ENCODE peak calls at places on chromosomes 12 and 14, in five cellular contexts. F is SK-N-SH, L is GM20000, C is omental fat pad, M is cardiac fibroblast. Y is an unnamed sample.

GRCh38 chr12:60152756-60153155 is 556.9 kb downstream of the SLC16A7 start:
- DNase-seq in C (no peak), F (no peak), M (no peak), L (no peak), Y (no peak)

GRCh38 chr14:50501642-50502041 is 30.7 kb downstream of the MAP4K5 start:
- DNase-seq in M (peak), F (no peak), L (no peak), C (no peak), Y (no peak)

GRCh38 chr12:103880299-103881142 is 39.5 kb upstream of the NT5DC3 start:
- DNase-seq in L (peak), C (no peak), F (peak), M (no peak), Y (no peak)

GRCh38 chr12:105343836-105344235 is 13.3 kb downstream of the C12orf75 start:
- DNase-seq in L (no peak), F (no peak), M (no peak), C (no peak), Y (no peak)

GRCh38 chr14:101147848-101148247 is 244.3 kb upstream of the RTL1 start:
- DNase-seq in L (no peak), F (no peak), M (no peak), C (no peak), Y (no peak)

GRCh38 chr14:93086441-93087055 is 29.2 kb downstream of the ITPK1 start:
- DNase-seq in F (no peak), M (no peak), L (peak), C (no peak), Y (no peak)

GRCh38 chr12:108838194-108839010 is 19.0 kb downstream of the SSH1 start:
- DNase-seq in M (peak), C (no peak), L (peak), F (peak), Y (peak)

GRCh38 chr12:3200032-3200617 is 122.9 kb downstream of the TSPAN9 start:
- DNase-seq in L (peak), F (peak), M (peak), C (no peak), Y (peak)

GRCh38 chr12:104132351-104132956 is 5.6 kb downstream of the NFYB start:
- DNase-seq in F (peak), M (no peak), C (no peak), L (no peak), Y (no peak)

DNA sequence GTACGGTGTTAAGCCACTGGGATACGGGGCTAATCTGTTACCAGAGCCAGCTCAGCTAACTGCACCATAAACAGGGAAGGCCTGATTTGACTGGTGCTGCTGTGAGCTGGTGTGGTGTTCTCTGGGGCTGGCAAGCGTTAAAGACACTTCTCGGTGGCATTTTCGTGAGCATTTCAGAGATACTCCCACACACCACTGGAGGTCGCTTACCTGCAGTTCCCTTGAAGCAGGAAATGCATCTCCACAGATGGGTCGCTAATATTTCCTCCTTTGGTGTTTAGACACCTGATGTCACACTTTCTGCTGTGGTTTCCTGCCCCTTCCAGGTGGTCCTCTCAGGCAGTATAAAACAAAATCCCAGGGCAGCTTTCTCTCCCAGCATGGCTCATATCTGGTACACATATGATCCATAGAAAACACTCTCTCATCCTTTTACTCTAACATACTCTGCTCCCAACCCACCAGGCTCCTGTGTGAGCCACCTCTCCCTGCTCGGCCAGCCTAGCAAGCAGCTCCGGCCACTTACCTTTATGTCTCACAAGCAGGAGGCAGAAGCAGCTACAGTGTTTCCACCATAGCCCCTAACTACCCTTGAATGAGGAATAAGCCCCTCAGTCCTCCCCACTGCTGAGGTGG is 129.9 kb upstream of the GRIN2B start:
- DNase-seq in C (no peak), L (peak), F (peak), M (no peak), Y (no peak)
- TF ChIP-seq CTCF in C (no peak), L (peak), F (peak), M (no peak), Y (no peak)

GRCh38 chr12:117468016-117468415 is 106.6 kb upstream of the NOS1 start:
- DNase-seq in C (no peak), F (no peak), M (no peak), L (no peak), Y (no peak)

GRCh38 chr12:117472983-117473382 is 111.6 kb upstream of the NOS1 start:
- DNase-seq in C (no peak), F (peak), L (no peak), M (no peak), Y (no peak)

GRCh38 chr12:117469883-117470483 is 108.6 kb upstream of the NOS1 start:
- DNase-seq in F (no peak), M (no peak), L (no peak), C (no peak), Y (no peak)

GRCh38 chr12:117473856-117474255 is 112.4 kb upstream of the NOS1 start:
- DNase-seq in L (no peak), F (no peak), C (no peak), M (no peak), Y (no peak)

GRCh38 chr12:117470804-117471203 is 109.4 kb upstream of the NOS1 start:
- DNase-seq in L (no peak), F (no peak), M (no peak), C (no peak), Y (no peak)
- TF ChIP-seq CTCF in L (peak), F (peak), M (peak), C (no peak), Y (peak)

DNA sequence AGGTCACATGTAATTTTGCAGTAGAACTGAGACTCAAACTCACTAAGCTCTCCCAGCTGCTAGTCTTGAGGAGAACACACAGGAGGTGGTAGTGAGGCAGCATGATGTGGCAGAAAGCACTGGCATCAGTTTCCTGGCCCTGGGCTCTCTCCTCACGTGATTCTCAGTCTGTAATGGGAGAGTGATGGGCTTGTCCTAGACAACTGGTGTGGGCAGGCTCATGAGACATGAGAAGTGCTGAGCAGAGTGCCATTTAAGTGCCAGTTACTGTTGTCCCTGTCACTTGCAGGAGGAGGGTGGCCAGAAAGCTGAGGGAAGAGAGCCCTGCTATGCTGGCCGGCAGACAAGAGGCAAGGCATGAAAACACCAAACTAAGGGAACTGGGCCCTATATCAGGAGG is 48.5 kb upstream of the OVCH1 start:
- DNase-seq in C (no peak), M (no peak), F (no peak), L (no peak), Y (no peak)
- TF ChIP-seq CTCF in C (no peak), M (no peak), F (no peak), L (no peak), Y (no peak)

GRCh38 chr12:123892853-123893252 is 79.8 kb downstream of the CCDC92 start:
- DNase-seq in L (no peak), C (no peak), F (no peak), M (no peak), Y (no peak)

GRCh38 chr12:123891011-123891410 is 81.6 kb downstream of the CCDC92 start:
- DNase-seq in C (no peak), F (no peak), M (no peak), L (no peak), Y (no peak)

GRCh38 chr12:123892180-123892559 is 80.5 kb downstream of the CCDC92 start:
- DNase-seq in C (no peak), M (no peak), F (no peak), L (no peak), Y (no peak)

GRCh38 chr12:123890536-123890902 is 82.1 kb downstream of the CCDC92 start:
- DNase-seq in L (no peak), M (no peak), F (no peak), C (no peak), Y (no peak)

GRCh38 chr12:123891516-123892179 is 81.0 kb downstream of the CCDC92 start:
- DNase-seq in F (no peak), M (no peak), C (no peak), L (no peak), Y (no peak)
- TF ChIP-seq CTCF in F (no peak), M (no peak), C (no peak), L (no peak), Y (no peak)

GRCh38 chr12:57169969-57170368 is 22.6 kb upstream of the LRP1-AS start:
- DNase-seq in L (no peak), C (no peak), F (no peak), M (no peak), Y (no peak)

GRCh38 chr12:57170408-57170807 is 23.0 kb upstream of the LRP1-AS start:
- DNase-seq in C (no peak), L (no peak), F (no peak), M (no peak), Y (no peak)

GRCh38 chr12:57173089-57173488 is 25.7 kb upstream of the LRP1-AS start:
- DNase-seq in C (no peak), L (peak), M (no peak), F (peak), Y (no peak)

GRCh38 chr12:57173683-57174082 is 26.3 kb upstream of the LRP1-AS start:
- DNase-seq in L (no peak), M (no peak), C (no peak), F (no peak), Y (no peak)

DNA sequence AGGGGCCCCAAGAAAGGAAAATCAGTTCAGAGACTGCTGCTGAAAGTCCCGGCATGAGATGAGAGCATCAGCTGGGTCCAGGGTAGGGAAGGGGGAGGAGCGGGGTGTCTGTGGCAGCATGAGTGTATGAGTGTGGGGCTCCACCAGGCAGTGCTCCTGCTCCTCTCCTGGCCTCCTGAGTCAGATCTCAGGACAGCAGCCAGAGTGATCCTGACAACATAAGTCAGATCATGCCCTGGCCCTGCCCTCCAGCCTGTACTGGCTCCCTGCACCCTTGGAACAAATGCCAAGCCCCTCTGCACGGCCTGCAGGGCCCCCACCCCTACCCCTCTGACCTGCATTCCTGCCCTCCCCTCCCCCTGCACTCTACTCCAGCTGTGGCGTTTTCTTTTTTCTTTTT is 24.2 kb upstream of the LRP1-AS start:
- DNase-seq in C (no peak), L (no peak), F (no peak), M (peak), Y (no peak)
- TF ChIP-seq CTCF in C (no peak), L (no peak), F (no peak), M (no peak), Y (no peak)

GRCh38 chr14:95713596-95714371 is at the start of gene TCL1A:
- DNase-seq in C (no peak), F (no peak), M (no peak), L (peak), Y (no peak)
- TF ChIP-seq CTCF in C (no peak), F (no peak), M (no peak), L (peak), Y (no peak)

GRCh38 chr14:59511916-59512530 is 27.7 kb downstream of the JKAMP start:
- DNase-seq in C (no peak), F (peak), L (peak), M (peak), Y (no peak)
- TF ChIP-seq CTCF in C (no peak), F (peak), L (peak), M (peak), Y (peak)

Y was measured in osteocyte.